ENCODE peak calls at places on chromosomes 2 and 18, in eight cellular contexts. V is H9; B is PC-9; S is CD4-positive, CD25-positive, alpha-beta regulatory T cell; T is fibroblast of lung; P is sigmoid colon; R is Karpas-422; N is substantia nigra. O is an unnamed sample.
A peak's percentile ranks its signal among the peaks of the same experiment; 100 is the strongest.

GRCh38 chr2:74399785-74400184 is 19.7 kb upstream of the DCTN1 start:
- DNase-seq in S (no peak), V (no peak), N (no peak), P (no peak), B (no peak), T (no peak), R (peak; percentile 87), O (peak; percentile 31)

GRCh38 chr2:20611077-20611843 is 39.6 kb downstream of the HS1BP3 start:
- DNase-seq in R (no peak), T (peak; percentile 97), P (peak; percentile 95), V (no peak), S (no peak), B (peak; percentile 74), N (no peak), O (peak; percentile 59)

GRCh38 chr2:285506-285905 is 2.4 kb downstream of the ALKAL2 start:
- DNase-seq in S (no peak), R (no peak), T (peak; percentile 81), P (no peak), V (no peak), B (no peak), N (no peak), O (no peak)

GRCh38 chr2:163681765-163682164 is 54.0 kb downstream of the FIGN start:
- DNase-seq in P (peak; percentile 86), V (no peak), T (peak; percentile 74), R (no peak), S (no peak), N (no peak), B (no peak), O (peak; percentile 76)

GRCh38 chr2:3151153-3151918 is 226.3 kb downstream of the EIPR1 start:
- DNase-seq in B (no peak), S (no peak), R (no peak), N (no peak), V (no peak), T (no peak), P (no peak), O (no peak)

GRCh38 chr2:59690849-59691248 is 862.6 kb downstream of the BCL11A start:
- DNase-seq in T (no peak), R (no peak), S (no peak), P (no peak), N (no peak), B (no peak), V (no peak), O (no peak)

GRCh38 chr2:95057535-95058453 is 32.3 kb downstream of the MAL start:
- DNase-seq in P (peak; percentile 75), V (no peak), B (no peak), S (no peak), T (no peak), R (no peak), N (peak; percentile 90), O (no peak)

GRCh38 chr2:73718851-73719621 is 18.1 kb downstream of the TPRKB start:
- DNase-seq in R (no peak), S (no peak), B (no peak), P (no peak), T (no peak), V (no peak), N (no peak), O (no peak)

GRCh38 chr2:88615822-88616221 is 11.4 kb downstream of the EIF2AK3 start:
- DNase-seq in R (no peak), T (no peak), V (no peak), P (no peak), N (no peak), S (no peak), B (no peak), O (no peak)

GRCh38 chr18:11108956-11109355 is 40.4 kb downstream of the PIEZO2 start:
- DNase-seq in T (no peak), V (no peak), P (no peak), N (no peak), R (no peak), B (no peak), S (no peak), O (no peak)

GRCh38 chr2:16034151-16034974 is 94.0 kb downstream of the MYCN start:
- DNase-seq in R (no peak), P (no peak), T (no peak), B (no peak), S (no peak), N (no peak), V (peak; percentile 78), O (no peak)

GRCh38 chr2:168277276-168277675 is 29.9 kb upstream of the STK39 start:
- DNase-seq in S (no peak), V (no peak), T (no peak), B (no peak), R (no peak), P (no peak), N (no peak), O (no peak)

GRCh38 chr18:9019135-9019534 is 83.4 kb upstream of the NDUFV2 start:
- DNase-seq in S (no peak), R (no peak), T (no peak), P (no peak), N (no peak), V (no peak), B (no peak), O (no peak)

GRCh38 chr2:181684454-181685149 is 4.3 kb upstream of the NEUROD1 start:
- DNase-seq in T (no peak), V (no peak), S (no peak), B (no peak), P (no peak), R (no peak), N (no peak), O (no peak)

GRCh38 chr2:3492951-3493609 is 26.3 kb downstream of the ADI1 start:
- DNase-seq in R (no peak), V (no peak), B (no peak), S (no peak), N (no peak), T (peak; percentile 86), P (no peak), O (peak; percentile 53)

GRCh38 chr2:240479561-240479960 is 44.1 kb downstream of the GPC1 start:
- DNase-seq in S (no peak), B (no peak), N (no peak), R (no peak), P (no peak), V (peak; percentile 15), T (no peak), O (no peak)

GRCh38 chr2:52776571-52776970 is 991.0 kb upstream of the CHAC2 start:
- DNase-seq in S (no peak), B (no peak), V (no peak), P (no peak), R (no peak), T (peak; percentile 12), N (no peak), O (no peak)

GRCh38 chr2:52779446-52779845 is 988.2 kb upstream of the CHAC2 start:
- DNase-seq in S (no peak), R (no peak), B (no peak), N (no peak), T (peak; percentile 63), V (no peak), P (no peak), O (no peak)

GRCh38 chr2:52775674-52776073 is 991.9 kb upstream of the CHAC2 start:
- DNase-seq in P (no peak), S (no peak), R (no peak), T (peak; percentile 48), B (no peak), N (no peak), V (no peak), O (no peak)
- H3K27ac ChIP-seq in P (no peak overlapping the region), S (no peak overlapping the region), R (no peak overlapping the region), T (no peak overlapping the region), B (no peak overlapping the region), N (no peak overlapping the region), V (no peak overlapping the region), O (no peak overlapping the region)

DNA sequence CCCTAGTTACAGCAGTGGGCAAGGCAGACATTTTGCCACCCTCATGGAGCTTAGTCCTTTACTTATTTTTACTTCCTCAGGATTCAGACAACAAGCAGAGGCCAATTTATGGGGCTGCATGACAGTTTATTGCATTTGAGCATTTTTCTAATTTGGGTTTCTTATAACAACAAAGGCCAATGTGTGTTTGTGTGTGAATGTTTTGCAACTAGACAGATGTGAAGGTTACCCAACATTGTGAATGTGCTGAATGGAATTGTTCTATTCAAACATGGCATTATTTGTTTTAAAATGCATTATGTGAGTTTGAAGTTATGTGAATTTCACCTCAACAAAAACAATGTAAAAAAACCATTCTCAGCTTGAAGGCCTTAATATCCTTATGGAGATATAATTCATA is 57.4 kb downstream of the CCDC195 start:
- DNase-seq in T (no peak), V (no peak), N (no peak), S (no peak), P (no peak), R (no peak), B (no peak), O (no peak)
- H3K27ac ChIP-seq in T (no peak overlapping the region), V (no peak overlapping the region), N (no peak overlapping the region), S (no peak overlapping the region), P (no peak overlapping the region), R (no peak overlapping the region), B (no peak overlapping the region), O (no peak overlapping the region)

GRCh38 chr2:43340066-43340465 is 113.7 kb upstream of the ZFP36L2 start:
- DNase-seq in N (no peak), R (no peak), S (no peak), B (no peak), V (no peak), P (no peak), T (peak; percentile 82), O (peak; percentile 19)
- H3K27ac ChIP-seq in N (no peak overlapping the region), R (no peak overlapping the region), S (no peak overlapping the region), B (no peak overlapping the region), V (no peak overlapping the region), P (peak overlapping the region; percentile 49), T (no peak overlapping the region), O (no peak overlapping the region)

GRCh38 chr2:167147254-167147941 is 259.1 kb downstream of the XIRP2 start:
- DNase-seq in N (no peak), T (no peak), S (no peak), B (no peak), R (no peak), P (no peak), V (no peak), O (no peak)

GRCh38 chr2:167140767-167141166 is 252.5 kb downstream of the XIRP2 start:
- DNase-seq in P (no peak), S (no peak), R (no peak), V (no peak), N (no peak), B (peak; percentile 31), T (peak; percentile 99), O (no peak)

GRCh38 chr2:167140330-167140729 is 252.1 kb downstream of the XIRP2 start:
- DNase-seq in R (no peak), P (no peak), V (no peak), B (no peak), T (no peak), S (no peak), N (no peak), O (no peak)

GRCh38 chr2:167142554-167142953 is 254.3 kb downstream of the XIRP2 start:
- DNase-seq in P (no peak), B (no peak), N (no peak), V (no peak), S (no peak), T (no peak), R (no peak), O (no peak)

DNA sequence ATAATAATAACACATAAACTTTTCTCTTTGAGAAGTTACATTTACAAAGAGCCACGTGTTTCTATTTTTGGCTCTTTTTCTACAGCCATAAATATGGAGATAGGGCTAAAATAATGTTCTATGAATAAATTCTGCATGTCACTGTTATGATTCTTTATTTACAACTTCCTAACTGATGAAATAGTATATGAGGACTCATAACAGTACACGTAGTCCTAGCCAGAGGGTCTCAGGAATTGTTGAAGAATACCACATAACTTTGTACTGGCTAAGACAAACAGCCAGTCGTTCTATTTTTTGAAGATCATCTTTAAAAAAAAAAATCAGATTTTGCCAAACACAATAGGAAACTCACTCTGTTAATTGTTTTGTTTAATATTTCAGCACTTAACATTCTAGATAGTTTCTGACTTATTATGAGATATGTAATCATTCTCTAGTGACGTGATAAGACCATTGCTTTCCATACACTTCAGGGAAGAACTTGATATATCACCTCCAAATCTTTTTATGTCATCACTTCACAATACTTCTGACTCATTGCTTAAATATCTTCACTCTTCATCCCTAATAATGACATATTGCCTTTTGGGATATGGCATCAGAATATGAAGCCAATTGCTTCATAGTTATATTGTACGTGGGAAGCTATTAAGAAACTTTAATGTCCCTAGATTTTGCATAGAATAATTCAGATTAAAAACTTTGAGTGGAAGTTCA is 256.1 kb downstream of the XIRP2 start:
- DNase-seq in R (no peak), P (no peak), B (no peak), V (no peak), S (no peak), N (no peak), T (peak; percentile 61), O (no peak)
- H3K27ac ChIP-seq in R (no peak overlapping the region), P (no peak overlapping the region), B (no peak overlapping the region), V (no peak overlapping the region), S (no peak overlapping the region), N (no peak overlapping the region), T (no peak overlapping the region), O (no peak overlapping the region)